ENCODE peak calls at places on chromosomes 12 and 14, in four cellular contexts. One of them, this sample, is unnamed.

GRCh38 chr12:46452061-46452615 is 79.6 kb upstream of the SLC38A2 start:
- DNase-seq in naive thymus-derived CD8-positive, alpha-beta T cell: no peak
- DNase-seq in NCI-H460: no peak
- DNase-seq in activated CD4-positive, alpha-beta T cell treated with anti-CD3 and anti-CD28 coated beads, Interleukin-2, amount 10 ng/mL, durations not matched to agents 7 days and 5 days: no peak
- DNase-seq in this sample: peak; percentile 81

GRCh38 chr14:100944052-100944451 is 40.5 kb upstream of the RTL1 start:
- DNase-seq in naive thymus-derived CD8-positive, alpha-beta T cell: no peak
- DNase-seq in NCI-H460: no peak
- DNase-seq in activated CD4-positive, alpha-beta T cell treated with anti-CD3 and anti-CD28 coated beads, Interleukin-2, amount 10 ng/mL, durations not matched to agents 7 days and 5 days: no peak
- DNase-seq in this sample: no peak

GRCh38 chr12:121711925-121712461 is 559 bp upstream of the TMEM120B start:
- DNase-seq in naive thymus-derived CD8-positive, alpha-beta T cell: no peak
- DNase-seq in NCI-H460: no peak
- DNase-seq in activated CD4-positive, alpha-beta T cell treated with anti-CD3 and anti-CD28 coated beads, Interleukin-2, amount 10 ng/mL, durations not matched to agents 7 days and 5 days: peak; percentile 37
- DNase-seq in this sample: peak; percentile 20

GRCh38 chr12:89770391-89770790 is 61.8 kb upstream of the ATP2B1 start:
- DNase-seq in naive thymus-derived CD8-positive, alpha-beta T cell: no peak
- DNase-seq in NCI-H460: no peak
- DNase-seq in activated CD4-positive, alpha-beta T cell treated with anti-CD3 and anti-CD28 coated beads, Interleukin-2, amount 10 ng/mL, durations not matched to agents 7 days and 5 days: no peak
- DNase-seq in this sample: no peak

GRCh38 chr14:36070056-36071043 is 106.2 kb downstream of the PTCSC3 start:
- DNase-seq in naive thymus-derived CD8-positive, alpha-beta T cell: no peak
- DNase-seq in NCI-H460: peak; percentile 62
- DNase-seq in activated CD4-positive, alpha-beta T cell treated with anti-CD3 and anti-CD28 coated beads, Interleukin-2, amount 10 ng/mL, durations not matched to agents 7 days and 5 days: peak; percentile 55
- DNase-seq in this sample: peak; percentile 65

GRCh38 chr12:54935235-54935951 is 49.2 kb downstream of the TESPA1 start:
- DNase-seq in naive thymus-derived CD8-positive, alpha-beta T cell: peak; percentile 49
- DNase-seq in NCI-H460: peak; percentile 82
- DNase-seq in activated CD4-positive, alpha-beta T cell treated with anti-CD3 and anti-CD28 coated beads, Interleukin-2, amount 10 ng/mL, durations not matched to agents 7 days and 5 days: peak; percentile 60
- DNase-seq in this sample: peak; percentile 99

GRCh38 chr14:102778616-102779351 is 1.5 kb downstream of the TRAF3 start:
- DNase-seq in naive thymus-derived CD8-positive, alpha-beta T cell: no peak
- DNase-seq in NCI-H460: no peak
- DNase-seq in activated CD4-positive, alpha-beta T cell treated with anti-CD3 and anti-CD28 coated beads, Interleukin-2, amount 10 ng/mL, durations not matched to agents 7 days and 5 days: no peak
- DNase-seq in this sample: peak; percentile 20

GRCh38 chr12:21607701-21608100 is 3.1 kb upstream of the GYS2 start:
- DNase-seq in naive thymus-derived CD8-positive, alpha-beta T cell: peak; percentile 36
- DNase-seq in NCI-H460: no peak
- DNase-seq in activated CD4-positive, alpha-beta T cell treated with anti-CD3 and anti-CD28 coated beads, Interleukin-2, amount 10 ng/mL, durations not matched to agents 7 days and 5 days: no peak
- DNase-seq in this sample: peak; percentile 55

GRCh38 chr14:69059658-69060648 is 80.9 kb upstream of the ACTN1 start:
- DNase-seq in naive thymus-derived CD8-positive, alpha-beta T cell: no peak
- DNase-seq in NCI-H460: peak; percentile 33
- DNase-seq in activated CD4-positive, alpha-beta T cell treated with anti-CD3 and anti-CD28 coated beads, Interleukin-2, amount 10 ng/mL, durations not matched to agents 7 days and 5 days: no peak
- DNase-seq in this sample: peak; percentile 71

GRCh38 chr12:57135939-57136338 is 7.7 kb downstream of the LRP1 start:
- DNase-seq in naive thymus-derived CD8-positive, alpha-beta T cell: no peak
- DNase-seq in NCI-H460: no peak
- DNase-seq in activated CD4-positive, alpha-beta T cell treated with anti-CD3 and anti-CD28 coated beads, Interleukin-2, amount 10 ng/mL, durations not matched to agents 7 days and 5 days: no peak
- DNase-seq in this sample: no peak

GRCh38 chr14:70186826-70187483 is 1.8 kb downstream of the SLC8A3 start:
- DNase-seq in naive thymus-derived CD8-positive, alpha-beta T cell: no peak
- DNase-seq in NCI-H460: no peak
- DNase-seq in activated CD4-positive, alpha-beta T cell treated with anti-CD3 and anti-CD28 coated beads, Interleukin-2, amount 10 ng/mL, durations not matched to agents 7 days and 5 days: no peak
- DNase-seq in this sample: no peak

GRCh38 chr14:93073833-93074769 is 41.6 kb downstream of the ITPK1 start:
- DNase-seq in naive thymus-derived CD8-positive, alpha-beta T cell: no peak
- DNase-seq in NCI-H460: no peak
- DNase-seq in activated CD4-positive, alpha-beta T cell treated with anti-CD3 and anti-CD28 coated beads, Interleukin-2, amount 10 ng/mL, durations not matched to agents 7 days and 5 days: no peak
- DNase-seq in this sample: peak; percentile 32